ENCODE peak calls at places on chromosomes 5 and 9, in nine cellular contexts. X, J, W, Y, P, Q, V, A and U are unnamed samples.

GRCh38 chr9:92745881-92746280 is 18.8 kb downstream of the BICD2 start:
- DNase-seq in A (no peak), P (no peak), Y (no peak), J (no peak), V (no peak), X (no peak), Q (no peak), W (peak; percentile 11), U (no peak)

GRCh38 chr5:147898875-147899401 is 7.4 kb downstream of the C5orf46 start:
- DNase-seq in W (no peak), J (no peak), Q (no peak), Y (peak; percentile 65), A (no peak), X (no peak), V (no peak), P (no peak), U (no peak)

GRCh38 chr9:132507670-132508469 is 74.5 kb upstream of the BARHL1 start:
- DNase-seq in Q (peak; percentile 69), Y (peak; percentile 32), V (peak; percentile 50), W (peak; percentile 62), X (no peak), A (peak; percentile 92), J (peak; percentile 84), P (no peak), U (peak; percentile 89)

GRCh38 chr9:14526504-14526903 is 166.7 kb downstream of the ZDHHC21 start:
- DNase-seq in A (no peak), V (no peak), Q (no peak), P (no peak), X (no peak), W (no peak), Y (no peak), J (no peak), U (no peak)

GRCh38 chr5:150710165-150710564 is 9.3 kb upstream of the RBM22 start:
- DNase-seq in Q (no peak), W (no peak), V (no peak), J (peak; percentile 8), Y (no peak), A (peak; percentile 25), X (no peak), P (no peak), U (no peak)

GRCh38 chr5:149268928-149269557 is 2.6 kb upstream of the AFAP1L1 start:
- DNase-seq in J (peak; percentile 82), X (no peak), Q (no peak), W (no peak), V (no peak), Y (no peak), A (peak; percentile 73), P (no peak), U (no peak)

GRCh38 chr9:125432715-125433385 is 171.2 kb downstream of the GAPVD1 start:
- DNase-seq in W (peak; percentile 11), P (no peak), A (no peak), J (no peak), V (no peak), Y (no peak), X (no peak), Q (no peak), U (no peak)

GRCh38 chr5:17229308-17229707 is 11.9 kb downstream of the BASP1 start:
- DNase-seq in Q (no peak), J (no peak), W (no peak), V (no peak), P (no peak), Y (no peak), A (no peak), X (no peak), U (no peak)

GRCh38 chr5:74762599-74762998 is 4.3 kb downstream of the GFM2 start:
- DNase-seq in V (no peak), W (no peak), Y (peak; percentile 18), P (no peak), Q (no peak), X (no peak), A (no peak), J (no peak), U (no peak)

GRCh38 chr5:165361143-165361542 is 1855.7 kb downstream of the MAT2B start:
- DNase-seq in W (no peak), A (no peak), P (no peak), J (no peak), Q (no peak), V (no peak), Y (no peak), X (no peak), U (no peak)
- H3K9me3 ChIP-seq in W (no peaks in the 10 kb centered on the region), A (no peaks in the 10 kb centered on the region), P (no peaks in the 10 kb centered on the region), J (no peaks in the 10 kb centered on the region), Q (no peaks in the 10 kb centered on the region), V (no peaks in the 10 kb centered on the region), Y (no peaks in the 10 kb centered on the region), X (no peaks in the 10 kb centered on the region), U (no peaks in the 10 kb centered on the region)

GRCh38 chr9:107118873-107119272 is 164.2 kb upstream of the RAD23B start:
- DNase-seq in V (no peak), Y (no peak), Q (no peak), J (no peak), X (no peak), P (no peak), A (no peak), W (no peak), U (peak; percentile 69)

GRCh38 chr9:107123389-107123788 is 159.7 kb upstream of the RAD23B start:
- DNase-seq in P (no peak), W (no peak), J (no peak), A (no peak), Y (no peak), X (no peak), V (no peak), Q (no peak), U (no peak)

GRCh38 chr9:107119735-107120134 is 163.3 kb upstream of the RAD23B start:
- DNase-seq in X (no peak), V (no peak), W (no peak), J (no peak), Y (no peak), P (no peak), Q (no peak), A (no peak), U (no peak)

GRCh38 chr9:107119294-107119693 is 163.8 kb upstream of the RAD23B start:
- DNase-seq in J (no peak), A (no peak), Q (no peak), P (no peak), X (no peak), Y (no peak), V (no peak), W (no peak), U (no peak)
- H3K36me3 ChIP-seq in J (no peaks in the 10 kb centered on the region), A (no peaks in the 10 kb centered on the region), Q (no peaks in the 10 kb centered on the region), P (no peaks in the 10 kb centered on the region), X (no peaks in the 10 kb centered on the region), Y (no peaks in the 10 kb centered on the region), V (no peaks in the 10 kb centered on the region), W (no peaks in the 10 kb centered on the region), U (no peaks in the 10 kb centered on the region)

GRCh38 chr5:174523311-174524159 is 200.8 kb upstream of the MSX2 start:
- DNase-seq in A (no peak), X (no peak), P (no peak), W (no peak), J (no peak), V (no peak), Y (no peak), Q (no peak), U (no peak)
- TF ChIP-seq CTCF in A (peak; percentile 34), X (no peak), P (no peak), W (no peak), J (peak; percentile 25), V (no peak), Y (peak; percentile 62), Q (no peak), U (no peak)

GRCh38 chr5:179310439-179311090 is 34.7 kb downstream of the ADAMTS2 start:
- DNase-seq in X (no peak), Q (no peak), A (no peak), Y (no peak), P (peak; percentile 31), W (no peak), V (no peak), J (no peak), U (no peak)
- H3K9me3 ChIP-seq in X (peaks cover under 1% of the 10 kb centered on the region), Q (no peaks in the 10 kb centered on the region), A (no peaks in the 10 kb centered on the region), Y (no peaks in the 10 kb centered on the region), P (peaks cover 9% of the 10 kb centered on the region), W (no peaks in the 10 kb centered on the region), V (peaks cover 21% of the 10 kb centered on the region), J (no peaks in the 10 kb centered on the region), U (no peaks in the 10 kb centered on the region)

DNA sequence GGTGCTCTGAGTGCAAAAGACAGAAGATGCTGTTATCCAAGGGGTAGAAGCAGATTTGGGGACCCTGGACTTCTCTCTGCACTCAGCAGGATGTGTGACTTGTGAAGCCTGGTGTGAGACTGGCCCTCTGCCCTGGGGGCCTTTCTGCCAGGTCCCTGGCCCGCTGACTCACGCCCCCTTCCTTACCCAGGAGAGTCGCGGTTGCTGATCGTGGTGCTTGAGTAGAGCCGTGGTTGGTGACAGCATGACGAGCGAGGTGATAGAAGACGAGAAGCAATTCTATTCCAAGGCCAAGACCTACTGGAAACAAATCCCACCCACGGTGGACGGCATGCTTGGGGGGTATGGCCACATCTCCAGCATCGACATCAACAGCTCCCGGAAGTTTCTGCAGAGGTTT is 6.5 kb downstream of the NTMT1 start:
- DNase-seq in J (no peak), Y (no peak), P (no peak), X (no peak), A (no peak), V (no peak), W (no peak), Q (no peak), U (no peak)
- H3K36me3 ChIP-seq in J (no peaks in the 10 kb centered on the region), Y (no peaks in the 10 kb centered on the region), P (peaks cover 8% of the 10 kb centered on the region), X (peaks cover 52% of the 10 kb centered on the region), A (peaks cover 17% of the 10 kb centered on the region), V (peaks cover 52% of the 10 kb centered on the region), W (no peaks in the 10 kb centered on the region), Q (peaks cover 7% of the 10 kb centered on the region), U (peaks cover 96% of the 10 kb centered on the region)

DNA sequence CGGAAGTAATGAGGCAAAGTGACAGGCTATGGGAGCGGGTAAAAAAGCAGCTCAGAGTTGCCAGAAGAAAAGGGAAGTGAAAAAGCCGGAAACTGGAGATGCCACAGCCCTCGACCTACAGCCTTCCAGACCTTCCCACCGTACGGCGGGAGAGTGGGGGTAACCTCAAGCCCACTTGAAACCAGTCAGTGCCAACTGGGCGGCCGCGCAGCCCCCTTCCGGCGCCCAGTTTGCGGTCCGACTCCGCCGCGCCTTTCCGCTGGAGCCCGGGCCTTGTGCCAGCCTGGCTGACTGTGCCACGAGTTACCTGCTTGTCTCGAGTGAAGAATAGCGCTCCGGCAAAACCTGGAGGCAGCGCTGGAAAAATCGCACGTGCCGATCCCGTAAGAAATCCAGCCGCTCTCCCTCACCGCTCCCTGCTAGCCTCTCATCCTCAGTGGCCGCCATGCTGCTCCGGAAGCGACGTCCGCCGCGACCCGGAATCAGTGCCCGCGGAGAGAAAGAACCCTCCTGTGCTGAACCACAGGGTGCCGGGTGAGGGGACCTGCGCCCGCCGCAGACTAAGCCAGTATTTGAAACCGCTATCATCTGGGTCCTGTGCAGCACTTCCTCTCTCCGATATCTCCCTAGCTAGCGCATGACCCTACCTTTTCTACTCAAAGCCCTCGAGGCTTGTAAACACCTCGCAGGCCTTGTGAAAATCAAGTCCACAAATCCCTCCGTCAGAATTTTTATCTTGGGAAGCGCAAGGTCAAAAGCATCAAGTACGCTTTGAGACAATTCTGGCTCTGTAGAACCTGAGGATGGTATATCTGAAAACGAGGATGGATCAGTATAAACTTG is at the start of gene PGGT1B:
- DNase-seq in W (peak; percentile 64), J (peak; percentile 75), X (peak; percentile 10), V (peak; percentile 77), A (peak; percentile 90), Q (peak; percentile 72), Y (peak; percentile 61), P (peak; percentile 88), U (peak; percentile 86)
- TF ChIP-seq CTCF in W (no peak), J (no peak), X (no peak), V (no peak), A (no peak), Q (no peak), Y (no peak), P (no peak), U (no peak)